ENCODE peak calls at places on chromosomes 13 and 19, in nine cellular contexts. One of them, this sample, is unnamed.

GRCh38 chr19:30402790-30403189 is 30.6 kb downstream of the ZNF536 start:
- DNase-seq in NCI-H226: no peak
- DNase-seq in HL-60: no peak
- DNase-seq in IMR-90: no peak
- DNase-seq in fibroblast of lung: no peak
- DNase-seq in GM04504: no peak
- DNase-seq in CD8-positive, alpha-beta memory T cell: no peak
- DNase-seq in left lung: no peak
- DNase-seq in occipital lobe: no peak
- DNase-seq in this sample: no peak

GRCh38 chr19:8517551-8518442 is 3.8 kb upstream of the ZNF414 start:
- DNase-seq in occipital lobe: no peak
- DNase-seq in CD8-positive, alpha-beta memory T cell: peak
- DNase-seq in GM04504: no peak
- DNase-seq in IMR-90: no peak
- DNase-seq in NCI-H226: no peak
- DNase-seq in fibroblast of lung: no peak
- DNase-seq in HL-60: peak
- DNase-seq in left lung: no peak
- DNase-seq in this sample: no peak

GRCh38 chr19:55657004-55657747 is 2.3 kb downstream of the U2AF2 start:
- DNase-seq in fibroblast of lung: no peak
- DNase-seq in CD8-positive, alpha-beta memory T cell: no peak
- DNase-seq in left lung: peak
- DNase-seq in occipital lobe: no peak
- DNase-seq in HL-60: no peak
- DNase-seq in NCI-H226: no peak
- DNase-seq in IMR-90: no peak
- DNase-seq in GM04504: no peak
- DNase-seq in this sample: no peak

GRCh38 chr19:19146000-19146608 is 7.8 kb upstream of the TMEM161A start:
- DNase-seq in CD8-positive, alpha-beta memory T cell: peak
- DNase-seq in NCI-H226: no peak
- DNase-seq in IMR-90: peak
- DNase-seq in GM04504: peak
- DNase-seq in fibroblast of lung: peak
- DNase-seq in left lung: peak
- DNase-seq in occipital lobe: peak
- DNase-seq in HL-60: peak
- DNase-seq in this sample: peak

GRCh38 chr19:18204394-18205179 is 745 bp upstream of the RAB3A start:
- DNase-seq in fibroblast of lung: no peak
- DNase-seq in left lung: no peak
- DNase-seq in IMR-90: no peak
- DNase-seq in occipital lobe: no peak
- DNase-seq in GM04504: no peak
- DNase-seq in CD8-positive, alpha-beta memory T cell: no peak
- DNase-seq in HL-60: no peak
- DNase-seq in NCI-H226: no peak
- DNase-seq in this sample: no peak

GRCh38 chr13:29993716-29994488 is 143.5 kb upstream of the UBL3 start:
- DNase-seq in fibroblast of lung: peak
- DNase-seq in left lung: no peak
- DNase-seq in IMR-90: peak
- DNase-seq in NCI-H226: no peak
- DNase-seq in HL-60: no peak
- DNase-seq in occipital lobe: no peak
- DNase-seq in CD8-positive, alpha-beta memory T cell: no peak
- DNase-seq in GM04504: peak
- DNase-seq in this sample: peak

GRCh38 chr13:30892966-30893365 is 13.1 kb upstream of the MEDAG start:
- DNase-seq in NCI-H226: no peak
- DNase-seq in CD8-positive, alpha-beta memory T cell: no peak
- DNase-seq in occipital lobe: no peak
- DNase-seq in fibroblast of lung: peak
- DNase-seq in left lung: no peak
- DNase-seq in HL-60: no peak
- DNase-seq in GM04504: no peak
- DNase-seq in IMR-90: peak
- DNase-seq in this sample: peak

GRCh38 chr13:70967564-70967963 is 859.3 kb upstream of the KLHL1 start:
- DNase-seq in IMR-90: no peak
- DNase-seq in GM04504: no peak
- DNase-seq in CD8-positive, alpha-beta memory T cell: no peak
- DNase-seq in left lung: peak
- DNase-seq in HL-60: no peak
- DNase-seq in fibroblast of lung: no peak
- DNase-seq in NCI-H226: no peak
- DNase-seq in occipital lobe: no peak
- DNase-seq in this sample: no peak

GRCh38 chr13:65468628-65469027 is 1761.5 kb downstream of the PCDH9 start:
- DNase-seq in GM04504: no peak
- DNase-seq in IMR-90: peak
- DNase-seq in NCI-H226: peak
- DNase-seq in occipital lobe: no peak
- DNase-seq in fibroblast of lung: peak
- DNase-seq in left lung: no peak
- DNase-seq in CD8-positive, alpha-beta memory T cell: no peak
- DNase-seq in HL-60: no peak
- DNase-seq in this sample: no peak

GRCh38 chr19:35118268-35119026 is 2.8 kb downstream of the FXYD3 start:
- DNase-seq in IMR-90: no peak
- DNase-seq in NCI-H226: no peak
- DNase-seq in fibroblast of lung: no peak
- DNase-seq in HL-60: no peak
- DNase-seq in CD8-positive, alpha-beta memory T cell: no peak
- DNase-seq in GM04504: no peak
- DNase-seq in occipital lobe: no peak
- DNase-seq in left lung: no peak
- DNase-seq in this sample: no peak

GRCh38 chr13:57627663-57628062 is 3.9 kb upstream of the PCDH17 start:
- DNase-seq in occipital lobe: no peak
- DNase-seq in HL-60: peak
- DNase-seq in NCI-H226: no peak
- DNase-seq in CD8-positive, alpha-beta memory T cell: no peak
- DNase-seq in left lung: no peak
- DNase-seq in IMR-90: peak
- DNase-seq in fibroblast of lung: peak
- DNase-seq in GM04504: no peak
- DNase-seq in this sample: peak

GRCh38 chr13:47168086-47168485 is 271.2 kb upstream of the HTR2A start:
- DNase-seq in CD8-positive, alpha-beta memory T cell: no peak
- DNase-seq in GM04504: no peak
- DNase-seq in HL-60: no peak
- DNase-seq in NCI-H226: no peak
- DNase-seq in occipital lobe: no peak
- DNase-seq in IMR-90: peak
- DNase-seq in left lung: no peak
- DNase-seq in fibroblast of lung: peak
- DNase-seq in this sample: peak

GRCh38 chr13:43908156-43909126 is 28.7 kb downstream of the LACC1 start:
- DNase-seq in GM04504: peak
- DNase-seq in CD8-positive, alpha-beta memory T cell: no peak
- DNase-seq in occipital lobe: no peak
- DNase-seq in HL-60: no peak
- DNase-seq in fibroblast of lung: peak
- DNase-seq in left lung: no peak
- DNase-seq in NCI-H226: peak
- DNase-seq in IMR-90: peak
- DNase-seq in this sample: peak

GRCh38 chr19:49637865-49638350 is 2.0 kb downstream of the RRAS start:
- DNase-seq in fibroblast of lung: peak
- DNase-seq in NCI-H226: peak
- DNase-seq in left lung: peak
- DNase-seq in CD8-positive, alpha-beta memory T cell: no peak
- DNase-seq in HL-60: peak
- DNase-seq in GM04504: peak
- DNase-seq in occipital lobe: no peak
- DNase-seq in IMR-90: peak
- DNase-seq in this sample: peak

This sample was measured in HFFc6.